ENCODE peak calls at places on chromosomes 12 and 14, in four cellular contexts. M is GM12878, D is HCT116, A is HepG2. S is an unnamed sample.

GRCh38 chr14:56650977-56651376 is 71.4 kb downstream of the TMEM260 start:
- DNase-seq in M (no peak), A (no peak), D (no peak), S (no peak)

GRCh38 chr12:71187379-71187778 is 29.6 kb upstream of the TSPAN8 start:
- DNase-seq in A (no peak), D (no peak), M (no peak), S (no peak)

GRCh38 chr12:107570721-107571120 is 114.9 kb upstream of the PWP1 start:
- DNase-seq in A (no peak), M (no peak), D (no peak), S (no peak)

GRCh38 chr14:37223947-37224474 is 26.3 kb downstream of the MIPOL1 start:
- DNase-seq in D (no peak), A (no peak), M (no peak), S (no peak)

GRCh38 chr12:113214938-113215400 is 6.3 kb upstream of the TPCN1 start:
- DNase-seq in M (peak), A (peak), D (peak), S (no peak)

GRCh38 chr12:78584695-78585094 is 279.9 kb upstream of the SYT1 start:
- DNase-seq in M (no peak), D (peak), A (peak), S (peak)

GRCh38 chr12:9868271-9868815 is 811 bp downstream of the CLEC2B start:
- DNase-seq in A (no peak), D (no peak), M (no peak), S (no peak)

GRCh38 chr14:64704145-64704742 is at the start of gene PLEKHG3:
- DNase-seq in D (no peak), M (no peak), A (peak), S (peak)

GRCh38 chr12:3083949-3084348 is 6.8 kb downstream of the TSPAN9 start:
- DNase-seq in A (no peak), D (no peak), M (no peak), S (no peak)

GRCh38 chr14:93980464-93981201 is 4.3 kb upstream of the ASB2 start:
- DNase-seq in D (no peak), M (no peak), A (no peak), S (no peak)

GRCh38 chr14:30995674-30996073 is 29.8 kb upstream of the AP4S1 start:
- DNase-seq in A (no peak), M (no peak), D (no peak), S (no peak)

GRCh38 chr14:78902010-78902623 is 731.9 kb downstream of the NRXN3 start:
- DNase-seq in D (no peak), A (peak), M (no peak), S (peak)

GRCh38 chr12:88371416-88372183 is 208.7 kb downstream of the KITLG start:
- DNase-seq in M (no peak), A (no peak), D (no peak), S (no peak)

GRCh38 chr12:6539276-6540134 is 5.2 kb downstream of the GAPDH start:
- DNase-seq in D (no peak), A (no peak), M (no peak), S (no peak)

GRCh38 chr12:80813820-80814219 is 97.1 kb downstream of the MYF5 start:
- DNase-seq in M (peak), D (no peak), A (no peak), S (no peak)

GRCh38 chr12:63151061-63151897 is at the start of gene AVPR1A:
- DNase-seq in D (no peak), M (no peak), A (no peak), S (no peak)

GRCh38 chr12:1157046-1157445 is 166.0 kb downstream of the ERC1 start:
- DNase-seq in D (no peak), A (no peak), M (no peak), S (no peak)

GRCh38 chr12:111788178-111788654 is 21.5 kb downstream of the ALDH2 start:
- DNase-seq in A (no peak), D (no peak), M (no peak), S (no peak)

GRCh38 chr12:113727651-113728061 is 238.5 kb downstream of the RBM19 start:
- DNase-seq in D (peak), M (no peak), A (peak), S (peak)

GRCh38 chr12:80627773-80628172 is 79.7 kb upstream of the MYF6 start:
- DNase-seq in A (no peak), D (no peak), M (no peak), S (no peak)

GRCh38 chr14:75050852-75051555 is at the start of gene MLH3:
- DNase-seq in A (peak), D (peak), M (no peak), S (peak)

GRCh38 chr14:100679707-100680438 is 46.8 kb upstream of the DLK1 start:
- DNase-seq in A (peak), M (no peak), D (no peak), S (no peak)

GRCh38 chr12:95191060-95191696 is 26.1 kb downstream of the FGD6 start:
- DNase-seq in A (peak), M (no peak), D (no peak), S (no peak)

GRCh38 chr12:110330544-110330943 is 49.5 kb downstream of the ATP2A2 start:
- DNase-seq in D (no peak), A (no peak), M (no peak), S (no peak)

GRCh38 chr14:101492716-101493115 is 68.6 kb upstream of the DIO3 start:
- DNase-seq in A (no peak), M (no peak), D (no peak), S (no peak)

GRCh38 chr12:9327307-9327706 is 119.1 kb upstream of the PZP start:
- DNase-seq in A (no peak), M (no peak), D (no peak), S (no peak)

GRCh38 chr14:74941676-74942097 is 13.7 kb downstream of the PGF start:
- DNase-seq in A (no peak), D (no peak), M (no peak), S (no peak)

GRCh38 chr14:105857816-105858675 is 331.7 kb downstream of the TMEM121 start:
- DNase-seq in D (no peak), M (no peak), A (no peak), S (no peak)

GRCh38 chr12:47903151-47903611 is 1.6 kb downstream of the VDR start:
- DNase-seq in D (no peak), M (no peak), A (no peak), S (no peak)

GRCh38 chr12:43638786-43639185 is 86.8 kb upstream of the ADAMTS20 start:
- DNase-seq in A (no peak), M (no peak), D (no peak), S (no peak)

GRCh38 chr12:116520801-116521471 is 38.2 kb upstream of the MAP1LC3B2 start:
- DNase-seq in M (no peak), D (no peak), A (no peak), S (no peak)

GRCh38 chr12:15536446-15536845 is 214.1 kb downstream of the PTPRO start:
- DNase-seq in A (no peak), M (no peak), D (no peak), S (no peak)

GRCh38 chr12:15534322-15534721 is 212.0 kb downstream of the PTPRO start:
- DNase-seq in D (no peak), A (no peak), M (peak), S (no peak)

GRCh38 chr12:15535287-15535895 is 213.1 kb downstream of the PTPRO start:
- DNase-seq in D (no peak), M (no peak), A (no peak), S (no peak)

GRCh38 chr12:15532364-15532977 is 210.2 kb downstream of the PTPRO start:
- DNase-seq in M (peak), A (peak), D (peak), S (no peak)

DNA sequence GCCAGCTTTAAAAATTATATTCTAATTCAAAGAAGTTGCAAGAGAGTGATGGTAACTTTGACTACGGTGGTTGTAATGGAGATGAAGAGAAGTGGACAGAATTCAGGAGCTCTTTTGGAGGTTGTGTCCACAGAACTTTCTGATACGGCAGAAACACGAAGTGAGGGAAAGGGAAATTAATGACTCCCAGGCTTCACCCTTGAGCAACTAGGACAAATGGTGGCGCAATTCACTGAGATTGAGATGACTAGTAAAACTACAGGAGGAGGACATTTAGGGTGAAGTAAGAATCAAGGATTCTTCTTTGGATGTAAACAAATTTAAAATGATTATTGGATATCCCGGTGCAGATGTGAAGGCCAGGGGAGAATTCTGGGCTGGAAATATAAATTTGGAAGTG is 212.6 kb downstream of the PTPRO start:
- DNase-seq in A (no peak), M (no peak), D (no peak), S (no peak)
- TF ChIP-seq JUND in A (no peak), M (no peak), D (no peak), S (no peak)

DNA sequence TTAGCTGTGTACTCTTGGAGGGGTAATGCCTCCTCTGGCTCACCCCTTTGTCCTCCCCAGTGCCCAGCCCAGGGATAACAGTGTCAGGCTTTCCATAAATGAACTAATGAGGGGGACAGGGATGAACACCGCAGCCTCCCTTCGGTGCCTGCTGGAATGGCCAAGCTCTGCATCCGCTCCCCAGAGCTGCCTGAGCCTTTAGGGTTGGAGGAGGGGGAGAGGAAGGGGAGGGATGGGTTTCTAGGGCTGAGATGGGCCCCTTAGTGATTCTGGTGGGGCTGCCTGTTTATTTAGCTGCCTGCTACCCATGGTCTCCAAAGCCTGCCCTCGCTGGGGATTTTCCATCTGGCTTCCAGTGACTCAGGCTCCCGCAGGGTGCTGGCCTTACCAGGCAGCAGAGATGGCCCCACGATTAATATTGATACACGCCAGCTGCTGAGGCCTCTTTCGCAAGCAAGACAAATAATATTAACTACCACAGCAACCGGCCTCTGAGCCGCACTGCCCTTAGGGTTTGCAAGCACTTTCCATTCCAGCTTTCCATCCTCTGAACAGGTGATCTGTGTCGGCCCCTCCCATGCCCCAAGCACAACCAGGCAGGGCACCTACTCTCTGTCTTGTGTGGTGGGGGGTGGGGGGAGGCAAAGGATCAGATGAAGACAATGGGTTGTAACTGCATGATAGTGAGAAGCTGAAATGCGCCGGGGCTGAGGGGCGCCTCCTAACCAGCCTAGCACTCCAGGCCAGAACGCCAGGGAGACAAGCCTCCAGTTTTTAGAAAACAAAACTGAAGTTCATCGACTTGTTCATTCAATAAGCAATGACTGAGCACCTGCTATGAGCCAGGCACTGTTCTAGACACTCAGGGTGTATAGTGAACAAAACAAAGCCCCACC is 56.7 kb downstream of the C14orf132 start:
- DNase-seq in D (no peak), A (peak), M (no peak), S (peak)
- TF ChIP-seq JUND in D (no peak), A (no peak), M (no peak), S (peak)

GRCh38 chr12:49789992-49790391 is 38.2 kb downstream of the NCKAP5L start:
- DNase-seq in A (peak), M (no peak), D (no peak), S (peak)

GRCh38 chr12:49783917-49784676 is 42.7 kb downstream of the TMBIM6 start:
- DNase-seq in A (no peak), M (no peak), D (no peak), S (no peak)

GRCh38 chr12:49787672-49788071 is 40.5 kb downstream of the NCKAP5L start:
- DNase-seq in D (no peak), A (no peak), M (no peak), S (no peak)

GRCh38 chr12:49790741-49791140 is 37.5 kb downstream of the NCKAP5L start:
- DNase-seq in D (no peak), M (no peak), A (no peak), S (no peak)

GRCh38 chr12:49784756-49785409 is 43.3 kb downstream of the NCKAP5L start:
- DNase-seq in M (no peak), D (no peak), A (no peak), S (no peak)
- TF ChIP-seq JUND in M (no peak), D (no peak), A (no peak), S (no peak)

GRCh38 chr14:68705741-68706283 is 87.1 kb downstream of the ZFP36L1 start:
- DNase-seq in M (no peak), D (no peak), A (no peak), S (no peak)
- TF ChIP-seq JUND in M (no peak), D (no peak), A (no peak), S (no peak)

GRCh38 chr14:23115492-23115850 is 3.6 kb downstream of the CEBPE start:
- DNase-seq in M (no peak), A (no peak), D (no peak), S (no peak)

GRCh38 chr14:23113346-23114119 is 5.5 kb downstream of the CEBPE start:
- DNase-seq in D (no peak), A (no peak), M (no peak), S (no peak)

GRCh38 chr14:23114120-23114458 is 5.0 kb downstream of the CEBPE start:
- DNase-seq in D (no peak), A (no peak), M (no peak), S (no peak)

GRCh38 chr14:23115918-23116317 is 3.1 kb downstream of the CEBPE start:
- DNase-seq in A (no peak), M (no peak), D (no peak), S (no peak)

DNA sequence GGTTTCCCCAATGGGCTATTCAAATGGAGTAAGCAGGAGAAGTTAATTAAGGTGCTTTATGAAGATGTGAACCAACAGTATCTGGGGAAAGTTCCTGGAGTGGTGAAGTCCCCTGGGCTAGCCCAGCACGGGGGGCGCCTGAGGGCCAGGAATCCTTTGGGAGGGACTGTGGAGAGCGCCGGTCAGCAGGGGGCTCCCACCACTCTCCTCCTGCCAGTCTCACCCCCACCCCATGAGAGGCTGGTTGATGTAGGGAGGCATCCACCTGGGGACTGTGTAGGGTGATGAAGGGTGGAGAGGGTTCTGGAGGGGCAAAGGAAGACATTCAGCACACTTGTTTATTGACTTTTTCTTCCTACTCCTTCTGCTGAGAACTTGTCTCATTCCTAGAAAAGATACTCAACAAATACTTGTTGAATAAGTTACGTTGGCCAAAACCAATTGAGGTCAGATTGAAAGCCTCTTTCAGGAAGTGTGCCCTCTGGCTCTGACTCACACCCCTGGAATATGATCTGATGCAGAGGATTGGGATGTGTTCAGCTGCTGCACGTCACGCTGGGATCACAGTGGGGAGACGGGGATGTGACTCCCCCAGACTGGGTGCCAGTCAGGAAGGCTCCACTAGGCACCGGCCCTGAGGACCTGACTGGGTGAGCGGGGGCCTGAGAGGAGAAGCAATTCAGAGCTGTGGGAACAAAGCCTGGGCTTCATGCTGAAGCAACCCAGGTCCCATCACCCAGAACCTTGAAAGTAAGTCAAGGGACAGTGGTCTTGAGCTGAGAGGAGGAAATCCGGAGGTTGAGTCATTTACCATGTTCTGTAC is 4.2 kb downstream of the CEBPE start:
- DNase-seq in M (no peak), D (peak), A (peak), S (peak)
- TF ChIP-seq JUND in M (no peak), D (peak), A (no peak), S (no peak)

DNA sequence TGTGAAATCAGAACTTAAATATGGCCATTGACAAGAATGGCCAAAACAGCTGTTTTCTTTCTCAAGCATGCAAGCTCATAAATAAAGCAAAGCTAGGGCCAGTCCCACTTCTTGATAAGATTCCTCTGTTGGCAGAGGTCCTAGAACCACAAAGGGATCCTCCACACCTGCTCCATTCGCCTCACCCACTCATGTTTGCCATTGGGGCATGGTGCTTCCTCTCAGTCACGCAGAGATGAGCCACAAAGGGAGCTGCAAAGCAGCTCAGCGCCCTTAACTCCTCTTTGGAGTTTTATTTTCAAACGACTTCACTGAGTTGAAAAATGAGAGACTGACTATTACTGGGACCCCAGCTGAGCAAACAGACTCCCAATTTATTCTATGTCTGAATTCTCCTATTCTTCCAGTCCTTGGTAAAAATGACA is 16.6 kb downstream of the MANSC1 start:
- DNase-seq in A (no peak), D (no peak), M (no peak), S (no peak)
- TF ChIP-seq JUND in A (no peak), D (no peak), M (no peak), S (no peak)

S was measured in T47D.